ENCODE peak calls at places on chromosomes 12 and 14, in seven cellular contexts. N, I, K, E, B, T and F are unnamed samples.

GRCh38 chr14:30607156-30607780 is 14.9 kb upstream of the SCFD1 start:
- DNase-seq in N (no peak), B (no peak), K (no peak), T (no peak), I (no peak), E (no peak), F (no peak)

GRCh38 chr12:44961887-44962286 is 85.8 kb upstream of the NELL2 start:
- DNase-seq in N (no peak), E (no peak), K (no peak), I (no peak), T (no peak), B (no peak), F (no peak)

GRCh38 chr14:58297412-58297761 is 968 bp upstream of the ARID4A start:
- DNase-seq in K (peak; percentile 49), T (no peak), I (no peak), B (no peak), N (no peak), E (no peak), F (no peak)

GRCh38 chr14:50924236-50924635 is 20.0 kb downstream of the PYGL start:
- DNase-seq in T (no peak), I (no peak), K (no peak), B (no peak), N (no peak), E (no peak), F (no peak)

GRCh38 chr14:101371691-101372493 is 189.4 kb upstream of the DIO3 start:
- DNase-seq in N (no peak), I (no peak), T (no peak), B (no peak), K (no peak), E (no peak), F (no peak)

GRCh38 chr14:77641534-77642341 is 25.3 kb upstream of the SPTLC2 start:
- DNase-seq in B (no peak), T (peak; percentile 52), I (no peak), N (no peak), K (no peak), E (no peak), F (peak; percentile 47)

GRCh38 chr14:51225751-51226150 is 14.3 kb upstream of the TMX1 start:
- DNase-seq in B (no peak), K (no peak), N (no peak), I (no peak), T (no peak), E (no peak), F (no peak)

GRCh38 chr14:58749066-58749669 is 111.4 kb downstream of the DACT1 start:
- DNase-seq in I (no peak), B (no peak), K (peak; percentile 13), T (no peak), N (no peak), E (peak; percentile 49), F (peak; percentile 10)

GRCh38 chr12:28563286-28563685 is 373.0 kb downstream of the CCDC91 start:
- DNase-seq in E (no peak), K (no peak), B (no peak), N (no peak), T (no peak), I (no peak), F (no peak)

GRCh38 chr14:100107236-100107635 is 42.0 kb downstream of the EVL start:
- DNase-seq in B (no peak), T (no peak), I (no peak), N (no peak), K (no peak), E (no peak), F (no peak)

GRCh38 chr14:61511558-61511924 is 183.8 kb upstream of the HIF1A start:
- DNase-seq in B (no peak), N (no peak), K (no peak), I (no peak), E (no peak), T (no peak), F (no peak)

GRCh38 chr14:66140963-66141362 is 345.2 kb upstream of the CCDC196 start:
- DNase-seq in N (no peak), I (no peak), T (no peak), K (no peak), B (no peak), E (no peak), F (no peak)

GRCh38 chr12:19316420-19316819 is 122.9 kb upstream of the AEBP2 start:
- DNase-seq in K (no peak), I (no peak), N (no peak), B (no peak), T (no peak), E (no peak), F (no peak)

GRCh38 chr12:52232916-52233461 is at the start of gene KRT7:
- DNase-seq in K (no peak), N (no peak), T (no peak), B (peak; percentile 36), E (no peak), I (no peak), F (no peak)

GRCh38 chr12:113322353-113322752 is 12.6 kb downstream of the SLC8B1 start:
- DNase-seq in N (no peak), B (no peak), E (no peak), I (no peak), T (no peak), K (no peak), F (peak; percentile 44)

GRCh38 chr12:67042697-67043131 is 226.4 kb upstream of the CAND1 start:
- DNase-seq in T (no peak), N (peak; percentile 64), E (peak; percentile 37), I (no peak), K (no peak), B (peak; percentile 75), F (no peak)

GRCh38 chr14:68135566-68135965 is 316.0 kb downstream of the RAD51B start:
- DNase-seq in K (no peak), N (no peak), T (no peak), I (no peak), E (no peak), B (no peak), F (no peak)

GRCh38 chr14:61438860-61439765 is 117.7 kb downstream of the PRKCH start:
- DNase-seq in B (no peak), E (no peak), N (no peak), T (no peak), I (no peak), K (no peak), F (no peak)

GRCh38 chr12:106329231-106329985 is 26.9 kb downstream of the TCP11L2 start:
- DNase-seq in K (no peak), T (no peak), I (no peak), B (peak; percentile 76), N (peak; percentile 51), E (no peak), F (no peak)

GRCh38 chr12:57793920-57794319 is 11.3 kb downstream of the TSFM start:
- DNase-seq in B (no peak), N (no peak), T (no peak), E (no peak), I (no peak), K (no peak), F (no peak)

GRCh38 chr14:98931911-98932310 is 340.1 kb downstream of the BCL11B start:
- DNase-seq in B (no peak), E (no peak), N (no peak), I (no peak), T (peak; percentile 60), K (no peak), F (no peak)

GRCh38 chr14:59918824-59919581 is 941 bp upstream of the LRRC9 start:
- DNase-seq in I (no peak), B (no peak), T (no peak), K (peak; percentile 39), N (no peak), E (peak; percentile 40), F (no peak)

GRCh38 chr12:53107122-53107521 is 3.8 kb downstream of the SOAT2 start:
- DNase-seq in N (no peak), T (no peak), K (no peak), I (no peak), E (no peak), B (no peak), F (no peak)

GRCh38 chr14:73295198-73295796 is 58.0 kb downstream of the PAPLN start:
- DNase-seq in K (no peak), B (peak; percentile 44), I (no peak), T (no peak), E (peak; percentile 34), N (peak; percentile 59), F (peak; percentile 35)

GRCh38 chr14:42149609-42150261 is 543.1 kb downstream of the LRFN5 start:
- DNase-seq in E (no peak), T (no peak), I (no peak), B (no peak), K (no peak), N (no peak), F (peak; percentile 2)

GRCh38 chr12:14473707-14474287 is 93.9 kb downstream of the PLBD1 start:
- DNase-seq in I (no peak), K (peak; percentile 6), B (no peak), E (no peak), N (no peak), T (no peak), F (no peak)

GRCh38 chr14:24279301-24280186 is 8.1 kb upstream of the RABGGTA start:
- DNase-seq in I (no peak), E (no peak), N (peak; percentile 59), B (no peak), T (no peak), K (no peak), F (peak; percentile 77)

GRCh38 chr12:107967170-107967569 is 161.9 kb upstream of the WSCD2 start:
- DNase-seq in E (no peak), K (no peak), N (no peak), T (no peak), B (no peak), I (no peak), F (peak; percentile 5)

GRCh38 chr14:92922155-92922735 is 705 bp upstream of the CHGA start:
- DNase-seq in K (no peak), B (peak; percentile 83), I (no peak), E (no peak), T (no peak), N (peak; percentile 64), F (no peak)